ENCODE peak calls at places on chromosomes 5 and 9, in five cellular contexts. M, T, H, Z and A are unnamed samples.
A peak's percentile ranks its signal among the peaks of the same experiment; 100 is the strongest.

GRCh38 chr9:26219961-26220360 is 541.7 kb upstream of the TUSC1 start:
- DNase-seq in M (no peak), T (no peak), H (no peak), Z (no peak), A (no peak)

GRCh38 chr9:13863112-13863511 is 450.8 kb downstream of the NFIB start:
- DNase-seq in M (no peak), T (no peak), H (no peak), Z (no peak), A (no peak)

GRCh38 chr9:87464110-87464991 is 33.3 kb upstream of the DAPK1 start:
- DNase-seq in M (no peak), T (peak; percentile 64), H (no peak), Z (no peak), A (no peak)

GRCh38 chr9:129310666-129311350 is 132.7 kb upstream of the IER5L start:
- DNase-seq in M (no peak), T (no peak), H (peak; percentile 11), Z (no peak), A (no peak)

GRCh38 chr5:126744842-126745241 is 32.1 kb upstream of the LMNB1 start:
- DNase-seq in M (no peak), T (no peak), H (no peak), Z (no peak), A (no peak)

GRCh38 chr9:114122152-114122615 is 23.1 kb upstream of the KIF12 start:
- DNase-seq in M (no peak), T (no peak), H (no peak), Z (no peak), A (no peak)

GRCh38 chr5:143398053-143398355 is 5.5 kb downstream of the NR3C1 start:
- DNase-seq in M (no peak), T (no peak), H (no peak), Z (no peak), A (no peak)

GRCh38 chr9:27183151-27183550 is 74.1 kb downstream of the TEK start:
- DNase-seq in M (no peak), T (no peak), H (no peak), Z (no peak), A (no peak)

GRCh38 chr5:146213210-146213838 is 9.9 kb downstream of the RBM27 start:
- DNase-seq in M (no peak), T (no peak), H (no peak), Z (no peak), A (no peak)

GRCh38 chr5:174699131-174699530 is 25.3 kb upstream of the MSX2 start:
- DNase-seq in M (no peak), T (no peak), H (no peak), Z (no peak), A (no peak)

GRCh38 chr9:120388000-120388855 is 191.7 kb downstream of the CDK5RAP2 start:
- DNase-seq in M (no peak), T (no peak), H (no peak), Z (no peak), A (no peak)

GRCh38 chr9:20316372-20316771 is 305.9 kb downstream of the MLLT3 start:
- DNase-seq in M (no peak), T (no peak), H (no peak), Z (no peak), A (no peak)

GRCh38 chr9:91211919-91212318 is 149.8 kb downstream of the AUH start:
- DNase-seq in M (no peak), T (peak; percentile 81), H (peak; percentile 62), Z (no peak), A (no peak)

GRCh38 chr5:73433982-73434342 is 14.6 kb downstream of the FOXD1 start:
- DNase-seq in M (no peak), T (no peak), H (no peak), Z (no peak), A (no peak)

GRCh38 chr5:78162253-78162862 is 132.1 kb downstream of the AP3B1 start:
- DNase-seq in M (no peak), T (no peak), H (no peak), Z (no peak), A (no peak)

GRCh38 chr5:6714221-6715041 is 1.2 kb downstream of the TENT4A start:
- DNase-seq in M (no peak), T (peak; percentile 37), H (no peak), Z (no peak), A (peak; percentile 22)

GRCh38 chr9:127934248-127934647 is 3.4 kb downstream of the DPM2 start:
- DNase-seq in M (no peak), T (no peak), H (no peak), Z (no peak), A (no peak)

GRCh38 chr9:111916234-111916645 is 19.6 kb downstream of the UGCG start:
- DNase-seq in M (no peak), T (peak; percentile 53), H (no peak), Z (no peak), A (no peak)

GRCh38 chr5:103259705-103260355 is 1.3 kb downstream of the MACIR start:
- DNase-seq in M (no peak), T (no peak), H (peak; percentile 48), Z (no peak), A (peak; percentile 7)

GRCh38 chr5:145856285-145856818 is 16.5 kb downstream of the GRXCR2 start:
- DNase-seq in M (no peak), T (peak; percentile 48), H (no peak), Z (no peak), A (no peak)

GRCh38 chr5:98309785-98310566 is 463.5 kb upstream of the RGMB start:
- DNase-seq in M (no peak), T (peak; percentile 37), H (peak; percentile 46), Z (no peak), A (no peak)

GRCh38 chr9:137114613-137115393 is at the start of gene DPP7:
- DNase-seq in M (peak; percentile 75), T (peak; percentile 82), H (peak; percentile 85), Z (peak; percentile 74), A (peak; percentile 82)

GRCh38 chr5:174816858-174817257 is 92.5 kb downstream of the MSX2 start:
- DNase-seq in M (no peak), T (no peak), H (no peak), Z (no peak), A (no peak)

GRCh38 chr9:109453210-109453842 is 44.8 kb downstream of the PTPN3 start:
- DNase-seq in M (no peak), T (no peak), H (no peak), Z (no peak), A (no peak)

GRCh38 chr9:124590886-124591641 is 83.9 kb upstream of the NR5A1 start:
- DNase-seq in M (no peak), T (no peak), H (no peak), Z (no peak), A (no peak)

GRCh38 chr5:1130218-1130946 is 18.5 kb upstream of the SLC12A7 start:
- DNase-seq in M (no peak), T (no peak), H (no peak), Z (no peak), A (peak; percentile 75)

GRCh38 chr9:136711751-136712689 is at the start of gene DIPK1B:
- DNase-seq in M (no peak), T (no peak), H (no peak), Z (no peak), A (peak; percentile 91)

GRCh38 chr9:72633966-72634365 is 112.6 kb downstream of the TMC1 start:
- DNase-seq in M (no peak), T (peak; percentile 72), H (no peak), Z (no peak), A (no peak)

GRCh38 chr5:154157483-154158378 is 32.8 kb upstream of the GALNT10 start:
- DNase-seq in M (no peak), T (peak; percentile 19), H (no peak), Z (peak; percentile 7), A (no peak)

GRCh38 chr5:168286386-168286785 is 5.1 kb upstream of the WWC1 start:
- DNase-seq in M (no peak), T (peak; percentile 37), H (no peak), Z (no peak), A (no peak)